ENCODE peak calls at places on chromosome 1, in four cellular contexts. One of them, this sample, is unnamed.

GRCh38 chr1:40132383-40133121 is 28.6 kb upstream of the RLF start:
- DNase-seq in GM23248: peak; percentile 39
- DNase-seq in CD4-positive, CD25-positive, alpha-beta regulatory T cell: no peak
- DNase-seq in breast epithelium: no peak
- DNase-seq in this sample: no peak

GRCh38 chr1:177891809-177892208 is 78.0 kb downstream of the SEC16B start:
- DNase-seq in GM23248: no peak
- DNase-seq in CD4-positive, CD25-positive, alpha-beta regulatory T cell: no peak
- DNase-seq in breast epithelium: no peak
- DNase-seq in this sample: no peak

GRCh38 chr1:43864111-43865045 is 69.2 kb upstream of the ARTN start:
- DNase-seq in GM23248: no peak
- DNase-seq in CD4-positive, CD25-positive, alpha-beta regulatory T cell: no peak
- DNase-seq in breast epithelium: no peak
- DNase-seq in this sample: no peak

GRCh38 chr1:98839840-98840239 is 164.8 kb downstream of the PLPPR5 start:
- DNase-seq in GM23248: peak; percentile 43
- DNase-seq in CD4-positive, CD25-positive, alpha-beta regulatory T cell: no peak
- DNase-seq in breast epithelium: no peak
- DNase-seq in this sample: no peak

GRCh38 chr1:1082239-1083180 is 8.4 kb upstream of the RNF223 start:
- DNase-seq in GM23248: no peak
- DNase-seq in CD4-positive, CD25-positive, alpha-beta regulatory T cell: no peak
- DNase-seq in breast epithelium: no peak
- DNase-seq in this sample: no peak

GRCh38 chr1:229011022-229011421 is 259.9 kb upstream of the RAB4A start:
- DNase-seq in GM23248: no peak
- DNase-seq in CD4-positive, CD25-positive, alpha-beta regulatory T cell: no peak
- DNase-seq in breast epithelium: no peak
- DNase-seq in this sample: no peak

GRCh38 chr1:85245456-85245855 is 14.0 kb downstream of the C1orf52 start:
- DNase-seq in GM23248: peak; percentile 60
- DNase-seq in CD4-positive, CD25-positive, alpha-beta regulatory T cell: no peak
- DNase-seq in breast epithelium: no peak
- DNase-seq in this sample: peak; percentile 39

GRCh38 chr1:74673351-74674111 is at the start of gene ERICH3:
- DNase-seq in GM23248: peak; percentile 21
- DNase-seq in CD4-positive, CD25-positive, alpha-beta regulatory T cell: no peak
- DNase-seq in breast epithelium: no peak
- DNase-seq in this sample: peak; percentile 6

GRCh38 chr1:58528518-58528917 is 18.0 kb downstream of the OMA1 start:
- DNase-seq in GM23248: peak; percentile 93
- DNase-seq in CD4-positive, CD25-positive, alpha-beta regulatory T cell: no peak
- DNase-seq in breast epithelium: no peak
- DNase-seq in this sample: no peak

DNA sequence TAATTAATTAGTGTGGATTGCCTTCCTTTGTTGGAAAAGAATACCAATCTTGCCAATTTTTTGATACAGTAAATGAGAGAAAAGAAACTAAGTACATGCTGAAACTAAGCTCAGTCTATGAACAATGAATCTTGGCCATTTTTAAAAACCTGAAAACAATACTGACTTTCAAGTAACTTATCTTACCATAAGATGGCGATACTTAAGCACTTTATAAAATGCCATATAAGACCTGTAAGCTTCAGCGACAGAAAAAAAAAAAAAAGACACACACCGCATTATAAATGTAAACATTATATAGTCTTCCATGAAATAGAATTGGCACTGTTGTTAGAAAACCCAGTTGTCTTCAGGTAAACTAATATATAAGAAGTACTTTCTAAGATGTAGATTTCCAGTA is 3.0 kb downstream of the OLFM3 start:
- DNase-seq in GM23248: peak; percentile 1
- DNase-seq in CD4-positive, CD25-positive, alpha-beta regulatory T cell: no peak
- DNase-seq in breast epithelium: no peak
- DNase-seq in this sample: no peak
- H3K4me3 ChIP-seq in GM23248: no peak overlapping the region
- H3K4me3 ChIP-seq in CD4-positive, CD25-positive, alpha-beta regulatory T cell: no peak overlapping the region
- H3K4me3 ChIP-seq in breast epithelium: no peak overlapping the region
- H3K4me3 ChIP-seq in this sample: no peak overlapping the region

DNA sequence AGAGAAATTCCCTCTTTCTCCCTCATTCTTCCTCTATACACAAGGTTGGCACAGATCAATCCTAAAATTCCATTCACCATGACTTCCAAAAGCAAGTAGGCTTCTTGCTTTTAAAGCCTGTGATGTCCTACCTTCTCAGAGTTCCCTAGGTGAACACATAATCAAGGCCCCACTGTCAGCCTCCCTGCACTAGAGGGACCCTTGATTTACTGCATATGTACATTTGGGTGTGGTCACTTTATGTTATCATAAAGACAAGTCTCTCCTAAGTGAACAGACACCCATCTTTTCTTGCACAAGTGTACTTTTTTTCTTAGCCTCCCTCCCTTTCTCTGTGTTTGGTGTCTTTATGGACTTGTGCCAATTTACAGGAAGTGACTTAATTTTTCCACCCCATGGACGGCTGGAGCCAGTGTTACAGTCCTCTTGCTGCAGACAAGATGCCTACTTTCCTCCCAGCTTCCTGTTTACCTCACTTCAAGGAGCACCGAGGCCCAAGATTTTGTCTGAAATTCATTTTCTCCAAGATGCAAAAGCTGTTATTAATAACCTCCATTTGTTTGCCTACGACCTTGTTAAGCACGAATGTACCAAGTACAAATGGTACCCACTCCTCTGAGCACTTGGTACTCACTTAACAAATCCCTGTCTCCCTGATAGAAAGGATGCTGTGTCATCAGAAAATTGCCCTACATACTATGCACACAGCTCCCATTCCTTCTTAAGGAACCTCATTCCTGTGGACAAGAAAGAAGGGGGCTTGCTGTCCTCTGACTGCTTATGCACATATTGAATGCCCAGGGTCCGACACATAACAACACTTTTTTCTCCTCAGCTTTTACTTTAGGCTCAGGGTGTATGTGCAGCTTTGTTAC is 82.8 kb upstream of the SLC44A3 start:
- DNase-seq in GM23248: peak; percentile 55
- DNase-seq in CD4-positive, CD25-positive, alpha-beta regulatory T cell: no peak
- DNase-seq in breast epithelium: no peak
- DNase-seq in this sample: no peak
- H3K27me3 ChIP-seq in GM23248: no peaks in the 10 kb centered on the region
- H3K27me3 ChIP-seq in CD4-positive, CD25-positive, alpha-beta regulatory T cell: no peaks in the 10 kb centered on the region
- H3K27me3 ChIP-seq in breast epithelium: no peaks in the 10 kb centered on the region
- H3K27me3 ChIP-seq in this sample: no peaks in the 10 kb centered on the region

DNA sequence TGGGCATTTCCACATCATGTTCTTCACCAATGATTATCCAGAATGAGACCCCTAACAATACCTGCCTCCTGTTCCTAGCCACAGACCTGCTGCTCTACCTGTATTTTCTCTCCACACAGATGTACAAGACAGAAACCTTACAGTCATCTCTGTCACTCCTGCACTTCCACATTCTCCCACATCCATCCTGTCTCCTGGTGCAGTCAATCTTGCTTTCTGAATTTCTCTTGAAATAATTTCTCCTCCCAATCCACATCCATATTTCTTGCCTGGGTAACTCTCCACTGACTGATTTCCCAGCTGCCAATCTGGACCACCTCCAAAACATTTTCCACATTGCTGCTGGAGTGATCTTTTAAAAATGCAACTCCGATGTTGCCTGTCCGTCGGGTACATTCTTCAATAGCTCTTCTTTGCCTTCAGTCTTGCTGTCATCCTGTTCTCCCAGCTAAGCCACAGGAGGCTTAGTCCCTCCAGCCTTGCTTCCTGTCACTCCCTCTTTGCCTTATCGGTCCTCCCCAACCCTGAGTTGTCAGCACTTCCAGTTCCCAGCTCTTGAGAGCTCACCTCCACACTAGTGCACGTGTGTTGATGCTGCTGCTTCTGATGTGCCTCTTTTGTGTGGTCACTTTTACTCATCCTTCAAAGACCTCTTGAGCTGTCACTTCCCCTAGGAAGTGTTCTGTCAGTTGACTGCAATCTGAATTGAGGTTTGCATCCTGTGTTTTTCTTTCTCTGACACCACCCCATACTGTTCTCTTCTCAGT is 15.1 kb downstream of the UCK2 start:
- DNase-seq in GM23248: peak; percentile 48
- DNase-seq in CD4-positive, CD25-positive, alpha-beta regulatory T cell: no peak
- DNase-seq in breast epithelium: no peak
- DNase-seq in this sample: peak; percentile 63
- H3K4me3 ChIP-seq in GM23248: peak overlapping the region; percentile 41
- H3K4me3 ChIP-seq in CD4-positive, CD25-positive, alpha-beta regulatory T cell: peak overlapping the region; percentile 49
- H3K4me3 ChIP-seq in breast epithelium: no peak overlapping the region
- H3K4me3 ChIP-seq in this sample: no peak overlapping the region

GRCh38 chr1:96418969-96419368 is 302.6 kb upstream of the PTBP2 start:
- DNase-seq in GM23248: no peak
- DNase-seq in CD4-positive, CD25-positive, alpha-beta regulatory T cell: no peak
- DNase-seq in breast epithelium: no peak
- DNase-seq in this sample: peak; percentile 30
- H3K27me3 ChIP-seq in GM23248: no peaks in the 10 kb centered on the region
- H3K27me3 ChIP-seq in CD4-positive, CD25-positive, alpha-beta regulatory T cell: no peaks in the 10 kb centered on the region
- H3K27me3 ChIP-seq in breast epithelium: no peaks in the 10 kb centered on the region
- H3K27me3 ChIP-seq in this sample: no peaks in the 10 kb centered on the region